ENCODE peak calls at places on chromosomes 7 and 10, in six cellular contexts. E, P, B, R, F and V are unnamed samples. For H3K9me3, the result is how much of the 10 kb centered on the place peaks cover.

GRCh38 chr7:90958669-90959068 is 305.6 kb upstream of the FZD1 start:
- DNase-seq in P (no peak), B (no peak), E (no peak), F (no peak), R (no peak), V (no peak)

GRCh38 chr7:116138202-116138801 is 72.0 kb upstream of the TES start:
- DNase-seq in P (no peak), F (no peak), B (no peak), R (peak), E (peak), V (no peak)

GRCh38 chr7:95469850-95470249 is 15.9 kb upstream of the ASB4 start:
- DNase-seq in F (no peak), R (no peak), B (no peak), P (no peak), E (no peak), V (no peak)

GRCh38 chr10:19730848-19731247 is 85.4 kb upstream of the PLXDC2 start:
- DNase-seq in F (no peak), P (no peak), B (no peak), R (no peak), E (no peak), V (no peak)

GRCh38 chr10:74071151-74071550 is 73.2 kb downstream of the VCL start:
- DNase-seq in B (no peak), E (no peak), F (no peak), P (no peak), R (no peak), V (no peak)

GRCh38 chr10:3955954-3956617 is 171.1 kb upstream of the KLF6 start:
- DNase-seq in R (no peak), P (no peak), F (no peak), B (no peak), E (no peak), V (peak)

GRCh38 chr7:155663942-155664341 is 19.5 kb downstream of the RBM33 start:
- DNase-seq in B (no peak), P (no peak), F (no peak), R (no peak), E (no peak), V (no peak)

GRCh38 chr10:15636446-15636845 is 83.3 kb downstream of the ITGA8 start:
- DNase-seq in F (no peak), P (no peak), R (no peak), B (no peak), E (no peak), V (no peak)

GRCh38 chr10:117004238-117004626 is 755 bp downstream of the SHTN1 start:
- DNase-seq in E (no peak), P (no peak), B (no peak), R (no peak), F (no peak), V (no peak)

DNA sequence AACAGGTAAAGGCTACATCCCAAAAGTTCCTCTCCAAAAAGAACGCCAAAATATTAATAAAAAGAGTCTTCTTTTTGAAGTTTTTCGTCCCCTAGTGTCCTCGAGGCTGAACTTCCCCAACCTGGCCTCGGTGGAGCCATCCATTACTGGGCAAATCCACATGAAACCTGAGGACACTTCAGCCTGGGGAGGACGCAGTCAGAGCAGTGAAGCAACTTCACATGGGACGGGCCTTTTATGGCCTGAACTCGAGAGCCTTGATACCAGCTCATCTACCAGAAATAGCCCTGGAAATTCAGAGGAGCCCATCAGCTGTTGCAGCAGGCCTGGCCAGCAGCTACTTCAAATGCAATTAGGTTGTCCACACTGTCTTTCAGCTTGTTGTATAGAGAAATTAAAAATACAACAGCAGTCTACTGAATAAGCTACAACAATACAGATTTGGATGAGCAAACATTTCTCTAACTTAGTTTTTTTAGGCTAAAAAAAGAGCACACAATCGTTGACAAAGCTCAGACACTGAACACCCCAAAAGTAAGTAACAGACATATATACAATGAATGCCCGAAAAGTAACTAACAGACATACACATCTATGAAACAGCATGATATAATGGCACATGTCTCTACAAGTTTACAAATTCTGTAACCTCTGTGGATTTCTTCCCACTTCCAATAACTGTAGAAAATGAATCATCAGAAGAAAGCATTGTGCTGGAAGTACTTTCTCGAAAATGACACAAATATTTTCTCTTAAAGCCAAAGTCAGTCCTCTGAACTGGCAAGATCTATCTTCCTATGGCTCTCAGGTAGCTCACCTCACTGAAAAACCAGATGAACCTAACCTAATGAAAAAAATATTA is at the start of gene SVIL:
- DNase-seq in F (no peak), R (no peak), B (peak), E (no peak), P (peak), V (peak)
- TF ChIP-seq POLR2AphosphoS5 in F (no peak), R (no peak), B (peak), E (no peak), P (peak), V (peak)

DNA sequence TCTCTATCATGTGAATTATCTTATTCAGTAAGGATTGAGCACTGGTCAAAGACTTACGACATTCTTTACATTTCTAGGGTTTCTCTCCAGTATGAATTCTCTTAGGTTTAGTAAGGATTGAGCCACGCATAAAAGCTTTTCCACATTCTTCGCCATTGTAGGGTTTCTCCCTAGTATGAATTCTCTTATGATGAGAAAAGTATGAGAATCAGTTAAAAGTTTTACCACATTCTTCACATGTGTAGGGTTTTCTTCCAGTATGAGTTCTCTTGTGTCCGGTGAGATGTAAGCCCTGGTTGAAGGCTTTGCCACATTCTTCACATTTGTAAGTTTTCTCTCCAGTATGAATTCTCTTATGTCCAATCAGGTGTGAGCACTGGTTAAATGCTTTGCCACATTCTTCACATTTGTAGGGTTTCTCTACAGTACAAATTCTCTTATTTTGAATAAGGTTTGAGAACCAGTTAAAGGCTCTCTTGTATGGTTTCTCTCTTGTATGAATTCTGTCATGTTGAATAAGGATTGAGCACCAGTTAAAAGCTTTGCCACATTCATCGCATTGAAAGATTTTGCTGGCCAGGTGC is 445.9 kb downstream of the ZNF479 start:
- DNase-seq in E (no peak), P (no peak), F (no peak), B (no peak), R (no peak), V (no peak)
- H3K9me3 ChIP-seq in E (under half), P (under half), F (under half), B (under half), R (under half), V (under half)

DNA sequence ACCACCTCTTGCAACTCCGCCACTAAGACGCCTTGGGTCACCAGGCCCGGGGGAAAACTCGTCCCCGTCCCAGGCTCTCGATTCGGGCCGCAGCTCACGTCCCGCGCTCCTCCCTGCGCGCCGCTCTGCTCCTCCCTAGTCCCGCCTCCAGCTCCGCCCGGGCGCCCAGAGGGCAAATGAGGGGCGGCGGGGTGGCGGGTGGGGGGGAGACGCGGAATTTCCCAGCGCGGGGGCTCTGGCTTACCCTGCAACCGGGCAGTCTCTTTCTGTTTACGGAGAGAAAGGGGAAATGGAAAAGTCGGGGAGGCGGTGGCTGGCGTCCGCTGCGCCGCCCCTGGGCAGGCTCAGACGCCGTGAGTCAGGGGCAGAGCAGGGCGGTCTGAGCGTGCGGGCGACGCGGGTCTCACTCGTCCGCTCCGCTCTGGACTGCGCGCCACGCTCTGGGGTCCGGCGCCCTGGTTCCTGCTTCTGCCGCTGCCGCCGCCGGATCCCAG is at the start of gene MAP3K8:
- DNase-seq in B (peak), P (peak), E (peak), F (peak), R (peak), V (peak)
- TF ChIP-seq POLR2A in B (peak), P (peak), E (no peak), F (peak), R (no peak), V (peak)

DNA sequence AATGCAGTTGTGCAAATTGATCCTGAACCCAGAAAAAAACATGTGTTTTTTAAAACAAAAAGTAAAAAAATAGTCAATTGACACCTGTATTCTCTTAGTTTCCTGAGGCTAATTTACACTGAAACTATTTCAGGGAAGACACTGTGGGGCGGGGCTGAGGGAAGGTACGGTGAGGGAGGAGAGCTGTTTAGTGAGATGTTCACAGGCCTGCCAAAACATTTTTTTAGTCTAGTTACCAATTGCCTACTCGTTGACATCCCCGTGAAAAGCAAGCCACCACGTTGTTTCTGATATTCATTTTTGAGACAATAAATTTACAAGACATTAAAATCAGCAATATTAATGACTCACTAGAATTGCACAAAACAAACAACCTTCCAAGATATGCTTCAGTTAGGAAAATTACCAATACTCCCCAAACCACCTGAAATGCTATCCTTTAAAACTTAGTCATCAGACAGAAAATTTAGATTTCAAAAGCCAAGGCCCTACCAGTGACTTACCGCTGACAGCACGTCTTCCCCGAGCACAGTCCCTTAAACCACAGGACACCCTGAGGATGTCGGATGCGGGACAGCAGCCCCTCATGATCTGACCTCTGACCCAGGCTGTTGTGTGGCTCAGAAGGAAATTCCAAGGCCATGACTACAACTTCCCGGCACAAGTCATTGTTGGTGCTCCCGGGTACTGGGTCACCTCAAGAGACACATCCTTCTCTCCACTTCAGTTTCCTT is 279.2 kb downstream of the PRPF18 start:
- DNase-seq in F (no peak), P (peak), E (no peak), B (no peak), R (peak), V (no peak)
- TF ChIP-seq POLR2AphosphoS5 in F (no peak), P (no peak), E (no peak), B (no peak), R (no peak), V (peak)

DNA sequence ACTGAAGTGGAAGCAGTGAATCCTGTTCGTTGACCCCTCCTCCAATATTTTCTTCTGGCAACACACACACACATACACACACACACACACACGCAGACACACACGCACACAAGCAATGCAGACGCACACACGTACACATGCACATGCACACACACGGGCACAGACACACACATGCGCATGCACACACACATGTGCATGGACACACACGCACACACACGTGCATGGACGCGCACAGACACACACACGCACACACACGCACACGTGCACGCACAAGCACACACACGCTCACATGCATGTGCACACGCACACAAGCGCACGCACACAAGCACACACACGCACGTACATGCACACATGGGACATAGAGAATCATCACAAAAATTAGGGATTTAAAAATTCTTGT is 488.2 kb upstream of the TPK1 start:
- DNase-seq in P (no peak), B (no peak), E (no peak), R (no peak), F (no peak), V (no peak)
- H3K9me3 ChIP-seq in P (under half), B (under half), E (under half), R (under half), F (under half), V (under half)

GRCh38 chr7:6151994-6152735 is 120.3 kb downstream of the CYTH3 start:
- DNase-seq in P (no peak), R (no peak), E (no peak), F (no peak), B (no peak), V (no peak)
- TF ChIP-seq POLR2A in P (no peak), R (no peak), E (no peak), F (no peak), B (no peak), V (no peak)

GRCh38 chr10:100998183-100998990 is 1.2 kb upstream of the LZTS2 start:
- DNase-seq in E (peak), B (peak), R (no peak), F (peak), P (peak), V (no peak)

GRCh38 chr10:100996678-100997363 is 2.8 kb upstream of the LZTS2 start:
- DNase-seq in R (no peak), P (peak), B (peak), F (peak), E (peak), V (no peak)

GRCh38 chr10:100997364-100998182 is 2.0 kb upstream of the LZTS2 start:
- DNase-seq in B (peak), P (peak), F (peak), E (peak), R (peak), V (no peak)

GRCh38 chr10:100995171-100995570 is 4.4 kb upstream of the LZTS2 start:
- DNase-seq in R (no peak), F (no peak), B (no peak), P (no peak), E (no peak), V (no peak)

GRCh38 chr10:100993986-100994708 is 5.5 kb upstream of the LZTS2 start:
- DNase-seq in B (no peak), R (no peak), F (no peak), P (peak), E (no peak), V (no peak)
- TF ChIP-seq POLR2AphosphoS5 in B (no peak), R (peak), F (no peak), P (no peak), E (no peak), V (no peak)

GRCh38 chr10:131692686-131693334 is 208.0 kb upstream of the PPP2R2D start:
- DNase-seq in B (no peak), P (no peak), E (no peak), R (no peak), F (peak), V (no peak)

GRCh38 chr10:131695814-131696165 is 205.0 kb upstream of the PPP2R2D start:
- DNase-seq in P (no peak), F (no peak), R (no peak), E (no peak), B (no peak), V (no peak)

GRCh38 chr10:131694168-131694962 is 206.4 kb upstream of the PPP2R2D start:
- DNase-seq in F (peak), B (no peak), R (no peak), P (no peak), E (no peak), V (no peak)

GRCh38 chr10:131693766-131694165 is 207.0 kb upstream of the PPP2R2D start:
- DNase-seq in R (no peak), P (no peak), B (no peak), F (no peak), E (no peak), V (no peak)

GRCh38 chr10:131694963-131695813 is 205.6 kb upstream of the PPP2R2D start:
- DNase-seq in B (no peak), R (no peak), E (no peak), F (peak), P (no peak), V (no peak)
- H3K9me3 ChIP-seq in B (under half), R (under half), E (under half), F (under half), P (under half), V (under half)